ENCODE peak calls at places on chromosomes 11 and 22, in ten cellular contexts. One of them, this sample, is unnamed.

GRCh38 chr22:47371263-47372090 is 609.0 kb downstream of the TBC1D22A start:
- DNase-seq in uterus: peak
- DNase-seq in right lobe of liver: no peak
- DNase-seq in adrenal gland: no peak
- DNase-seq in upper lobe of left lung: no peak
- DNase-seq in esophagus squamous epithelium: no peak
- DNase-seq in A549: no peak
- DNase-seq in suprapubic skin: peak
- DNase-seq in GM12878: no peak
- DNase-seq in breast epithelium: no peak
- DNase-seq in this sample: no peak

GRCh38 chr22:27624705-27625104 is 176.9 kb downstream of the MN1 start:
- DNase-seq in upper lobe of left lung: no peak
- DNase-seq in esophagus squamous epithelium: no peak
- DNase-seq in suprapubic skin: no peak
- DNase-seq in right lobe of liver: no peak
- DNase-seq in GM12878: no peak
- DNase-seq in breast epithelium: no peak
- DNase-seq in adrenal gland: no peak
- DNase-seq in A549: no peak
- DNase-seq in uterus: no peak
- DNase-seq in this sample: no peak

GRCh38 chr11:95680169-95680929 is 109.2 kb downstream of the FAM76B start:
- DNase-seq in adrenal gland: no peak
- DNase-seq in upper lobe of left lung: no peak
- DNase-seq in suprapubic skin: no peak
- DNase-seq in esophagus squamous epithelium: no peak
- DNase-seq in breast epithelium: no peak
- DNase-seq in A549: no peak
- DNase-seq in GM12878: no peak
- DNase-seq in right lobe of liver: no peak
- DNase-seq in uterus: no peak
- DNase-seq in this sample: no peak

GRCh38 chr11:6404341-6405038 is 14.2 kb downstream of the SMPD1 start:
- DNase-seq in esophagus squamous epithelium: no peak
- DNase-seq in GM12878: no peak
- DNase-seq in right lobe of liver: no peak
- DNase-seq in breast epithelium: no peak
- DNase-seq in upper lobe of left lung: peak
- DNase-seq in A549: no peak
- DNase-seq in suprapubic skin: no peak
- DNase-seq in uterus: no peak
- DNase-seq in adrenal gland: no peak
- DNase-seq in this sample: no peak

GRCh38 chr22:31929126-31929928 is 15.0 kb upstream of the YWHAH start:
- DNase-seq in GM12878: no peak
- DNase-seq in A549: no peak
- DNase-seq in esophagus squamous epithelium: no peak
- DNase-seq in breast epithelium: no peak
- DNase-seq in uterus: no peak
- DNase-seq in adrenal gland: no peak
- DNase-seq in right lobe of liver: peak
- DNase-seq in upper lobe of left lung: no peak
- DNase-seq in suprapubic skin: no peak
- DNase-seq in this sample: no peak

GRCh38 chr11:116515666-116516184 is 257.1 kb downstream of the BUD13 start:
- DNase-seq in breast epithelium: no peak
- DNase-seq in esophagus squamous epithelium: no peak
- DNase-seq in upper lobe of left lung: peak
- DNase-seq in right lobe of liver: no peak
- DNase-seq in A549: no peak
- DNase-seq in adrenal gland: no peak
- DNase-seq in GM12878: no peak
- DNase-seq in uterus: no peak
- DNase-seq in suprapubic skin: no peak
- DNase-seq in this sample: no peak

GRCh38 chr22:32904044-32904443 is 102.5 kb downstream of the TIMP3 start:
- DNase-seq in A549: peak
- DNase-seq in suprapubic skin: no peak
- DNase-seq in uterus: peak
- DNase-seq in upper lobe of left lung: no peak
- DNase-seq in breast epithelium: no peak
- DNase-seq in GM12878: no peak
- DNase-seq in adrenal gland: peak
- DNase-seq in esophagus squamous epithelium: no peak
- DNase-seq in right lobe of liver: no peak
- DNase-seq in this sample: no peak

GRCh38 chr22:18068381-18068988 is 9.3 kb upstream of the PEX26 start:
- DNase-seq in right lobe of liver: peak
- DNase-seq in A549: no peak
- DNase-seq in GM12878: no peak
- DNase-seq in adrenal gland: no peak
- DNase-seq in breast epithelium: peak
- DNase-seq in upper lobe of left lung: no peak
- DNase-seq in uterus: peak
- DNase-seq in esophagus squamous epithelium: no peak
- DNase-seq in suprapubic skin: no peak
- DNase-seq in this sample: no peak

DNA sequence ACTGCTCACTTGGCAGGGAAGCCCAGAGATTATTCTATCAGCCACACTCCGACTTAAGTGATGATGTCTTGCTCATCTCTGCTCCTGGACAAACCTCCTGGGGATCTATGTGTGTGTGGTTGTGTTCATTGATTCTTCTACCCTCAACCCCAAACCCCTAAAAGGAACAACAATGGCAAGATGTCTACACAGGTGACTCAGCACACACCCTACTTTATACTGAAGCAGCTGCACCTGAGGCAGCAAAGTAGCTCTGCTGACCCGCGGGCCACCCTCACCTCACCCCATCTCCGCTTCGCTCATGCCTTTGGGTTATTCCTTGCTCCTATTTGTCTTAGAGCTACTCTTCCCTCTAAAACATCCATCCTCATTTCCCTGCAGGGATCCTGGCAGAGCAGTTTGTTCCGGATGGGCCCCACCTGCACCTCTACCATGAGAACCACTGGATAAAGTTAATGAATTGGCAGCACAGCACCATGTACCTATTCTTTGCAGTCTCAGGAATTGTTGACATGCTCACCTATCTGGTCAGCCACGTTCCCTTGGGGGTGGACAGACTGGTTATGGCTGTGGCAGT is 38.7 kb downstream of the TMEM45B start:
- DNase-seq in A549: no peak
- DNase-seq in adrenal gland: no peak
- DNase-seq in esophagus squamous epithelium: no peak
- DNase-seq in GM12878: no peak
- DNase-seq in suprapubic skin: no peak
- DNase-seq in upper lobe of left lung: no peak
- DNase-seq in right lobe of liver: no peak
- DNase-seq in uterus: no peak
- DNase-seq in breast epithelium: peak
- DNase-seq in this sample: no peak
- H3K4me3 ChIP-seq in A549: no peak
- H3K4me3 ChIP-seq in adrenal gland: no peak
- H3K4me3 ChIP-seq in esophagus squamous epithelium: peak
- H3K4me3 ChIP-seq in GM12878: no peak
- H3K4me3 ChIP-seq in suprapubic skin: no peak
- H3K4me3 ChIP-seq in upper lobe of left lung: no peak
- H3K4me3 ChIP-seq in right lobe of liver: no peak
- H3K4me3 ChIP-seq in uterus: no peak
- H3K4me3 ChIP-seq in breast epithelium: no peak
- H3K4me3 ChIP-seq in this sample: no peak

DNA sequence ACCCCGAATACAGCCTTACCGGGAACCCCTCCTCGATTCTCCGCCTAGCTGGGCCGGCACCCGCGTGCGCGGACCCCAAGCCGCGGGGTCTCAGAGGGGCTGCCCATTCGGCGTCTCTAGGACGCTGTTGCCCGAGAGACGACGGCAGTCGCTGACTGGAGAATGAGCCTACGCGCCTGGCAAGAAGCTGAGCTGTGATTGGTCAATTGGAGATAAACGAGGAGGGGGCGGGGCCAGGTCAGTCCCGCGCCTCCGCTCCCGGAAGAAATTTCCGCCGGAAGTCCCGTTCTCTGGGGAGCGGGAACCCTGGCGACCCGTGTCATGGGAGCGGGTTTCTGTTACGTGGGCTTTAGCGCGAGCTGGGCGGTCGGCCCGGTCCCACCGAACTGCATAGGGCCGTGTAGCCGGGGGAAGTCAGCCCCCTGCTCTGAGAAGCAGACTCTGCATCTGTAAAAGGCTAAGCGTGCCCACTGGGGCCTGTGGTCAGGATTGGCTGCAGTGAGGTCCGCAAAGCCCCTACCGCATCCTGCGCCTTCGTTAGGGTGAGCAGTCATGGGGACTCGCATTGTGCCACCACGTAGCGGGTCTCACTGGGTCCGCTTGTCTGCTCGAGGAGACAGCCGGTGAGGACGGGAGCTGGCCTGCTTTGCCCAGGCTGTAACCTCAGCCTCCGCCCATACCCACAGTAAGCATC is at the start of gene EFCAB6:
- DNase-seq in adrenal gland: peak
- DNase-seq in upper lobe of left lung: peak
- DNase-seq in right lobe of liver: peak
- DNase-seq in suprapubic skin: peak
- DNase-seq in breast epithelium: peak
- DNase-seq in A549: peak
- DNase-seq in GM12878: peak
- DNase-seq in uterus: peak
- DNase-seq in esophagus squamous epithelium: peak
- DNase-seq in this sample: peak
- TF ChIP-seq POLR2A in adrenal gland: no peak
- TF ChIP-seq POLR2A in upper lobe of left lung: peak
- TF ChIP-seq POLR2A in right lobe of liver: peak
- TF ChIP-seq POLR2A in suprapubic skin: peak
- TF ChIP-seq POLR2A in breast epithelium: no peak
- TF ChIP-seq POLR2A in A549: peak
- TF ChIP-seq POLR2A in GM12878: peak
- TF ChIP-seq POLR2A in uterus: no peak
- TF ChIP-seq POLR2A in esophagus squamous epithelium: peak
- TF ChIP-seq POLR2A in this sample: peak

GRCh38 chr11:35127619-35128018 is 11.4 kb upstream of the CD44 start:
- DNase-seq in breast epithelium: no peak
- DNase-seq in adrenal gland: no peak
- DNase-seq in esophagus squamous epithelium: no peak
- DNase-seq in GM12878: no peak
- DNase-seq in right lobe of liver: no peak
- DNase-seq in A549: no peak
- DNase-seq in suprapubic skin: no peak
- DNase-seq in upper lobe of left lung: no peak
- DNase-seq in uterus: no peak
- DNase-seq in this sample: no peak

GRCh38 chr11:35126879-35127576 is 11.9 kb upstream of the CD44 start:
- DNase-seq in esophagus squamous epithelium: no peak
- DNase-seq in upper lobe of left lung: no peak
- DNase-seq in uterus: no peak
- DNase-seq in adrenal gland: no peak
- DNase-seq in suprapubic skin: no peak
- DNase-seq in GM12878: no peak
- DNase-seq in breast epithelium: no peak
- DNase-seq in A549: no peak
- DNase-seq in right lobe of liver: no peak
- DNase-seq in this sample: no peak

GRCh38 chr11:35121326-35121865 is 17.6 kb upstream of the CD44 start:
- DNase-seq in adrenal gland: no peak
- DNase-seq in right lobe of liver: no peak
- DNase-seq in A549: no peak
- DNase-seq in esophagus squamous epithelium: no peak
- DNase-seq in upper lobe of left lung: no peak
- DNase-seq in uterus: no peak
- DNase-seq in GM12878: no peak
- DNase-seq in suprapubic skin: no peak
- DNase-seq in breast epithelium: no peak
- DNase-seq in this sample: no peak

GRCh38 chr11:35122308-35122707 is 16.7 kb upstream of the CD44 start:
- DNase-seq in breast epithelium: no peak
- DNase-seq in suprapubic skin: no peak
- DNase-seq in esophagus squamous epithelium: no peak
- DNase-seq in uterus: no peak
- DNase-seq in GM12878: no peak
- DNase-seq in A549: no peak
- DNase-seq in upper lobe of left lung: no peak
- DNase-seq in right lobe of liver: no peak
- DNase-seq in adrenal gland: no peak
- DNase-seq in this sample: no peak

GRCh38 chr11:35126000-35126878 is 12.7 kb upstream of the CD44 start:
- DNase-seq in upper lobe of left lung: no peak
- DNase-seq in uterus: no peak
- DNase-seq in esophagus squamous epithelium: no peak
- DNase-seq in suprapubic skin: no peak
- DNase-seq in breast epithelium: no peak
- DNase-seq in right lobe of liver: no peak
- DNase-seq in adrenal gland: no peak
- DNase-seq in A549: no peak
- DNase-seq in GM12878: peak
- DNase-seq in this sample: no peak
- H3K4me3 ChIP-seq in upper lobe of left lung: no peak
- H3K4me3 ChIP-seq in uterus: no peak
- H3K4me3 ChIP-seq in esophagus squamous epithelium: no peak
- H3K4me3 ChIP-seq in suprapubic skin: no peak
- H3K4me3 ChIP-seq in breast epithelium: no peak
- H3K4me3 ChIP-seq in right lobe of liver: no peak
- H3K4me3 ChIP-seq in adrenal gland: no peak
- H3K4me3 ChIP-seq in A549: no peak
- H3K4me3 ChIP-seq in GM12878: peak
- H3K4me3 ChIP-seq in this sample: no peak

GRCh38 chr22:38184788-38185187 is 3.2 kb upstream of the PLA2G6 start:
- DNase-seq in GM12878: no peak
- DNase-seq in uterus: no peak
- DNase-seq in esophagus squamous epithelium: no peak
- DNase-seq in suprapubic skin: no peak
- DNase-seq in A549: no peak
- DNase-seq in adrenal gland: no peak
- DNase-seq in upper lobe of left lung: no peak
- DNase-seq in breast epithelium: no peak
- DNase-seq in right lobe of liver: no peak
- DNase-seq in this sample: no peak

GRCh38 chr22:38177926-38178604 is 3.6 kb downstream of the PLA2G6 start:
- DNase-seq in GM12878: no peak
- DNase-seq in esophagus squamous epithelium: no peak
- DNase-seq in breast epithelium: peak
- DNase-seq in uterus: peak
- DNase-seq in A549: peak
- DNase-seq in suprapubic skin: peak
- DNase-seq in right lobe of liver: peak
- DNase-seq in adrenal gland: peak
- DNase-seq in upper lobe of left lung: no peak
- DNase-seq in this sample: no peak

GRCh38 chr22:38177044-38177443 is 4.6 kb downstream of the PLA2G6 start:
- DNase-seq in esophagus squamous epithelium: no peak
- DNase-seq in breast epithelium: no peak
- DNase-seq in upper lobe of left lung: no peak
- DNase-seq in right lobe of liver: no peak
- DNase-seq in suprapubic skin: no peak
- DNase-seq in adrenal gland: no peak
- DNase-seq in A549: no peak
- DNase-seq in GM12878: no peak
- DNase-seq in uterus: no peak
- DNase-seq in this sample: no peak

GRCh38 chr22:38180841-38181452 is 683 bp downstream of the PLA2G6 start:
- DNase-seq in upper lobe of left lung: no peak
- DNase-seq in adrenal gland: peak
- DNase-seq in uterus: no peak
- DNase-seq in esophagus squamous epithelium: no peak
- DNase-seq in suprapubic skin: no peak
- DNase-seq in breast epithelium: peak
- DNase-seq in right lobe of liver: peak
- DNase-seq in A549: no peak
- DNase-seq in GM12878: no peak
- DNase-seq in this sample: no peak

GRCh38 chr22:38181453-38182200 is at the start of gene PLA2G6:
- DNase-seq in right lobe of liver: peak
- DNase-seq in esophagus squamous epithelium: peak
- DNase-seq in uterus: peak
- DNase-seq in suprapubic skin: peak
- DNase-seq in A549: peak
- DNase-seq in upper lobe of left lung: peak
- DNase-seq in breast epithelium: peak
- DNase-seq in GM12878: peak
- DNase-seq in adrenal gland: peak
- DNase-seq in this sample: peak
- TF ChIP-seq POLR2A in right lobe of liver: peak
- TF ChIP-seq POLR2A in esophagus squamous epithelium: peak
- TF ChIP-seq POLR2A in uterus: peak
- TF ChIP-seq POLR2A in suprapubic skin: peak
- TF ChIP-seq POLR2A in A549: peak
- TF ChIP-seq POLR2A in upper lobe of left lung: peak
- TF ChIP-seq POLR2A in breast epithelium: peak
- TF ChIP-seq POLR2A in GM12878: peak
- TF ChIP-seq POLR2A in adrenal gland: no peak
- TF ChIP-seq POLR2A in this sample: peak

This sample was measured in tibial nerve.